ENCODE peak calls at places on chromosomes 13 and 19, in eight cellular contexts. Z is endodermal cell; O is AG08395; S is CD4-positive, alpha-beta T cell; D is ascending aorta; K is GM23338; J is natural killer cell treated with Interleukin-12 subunit alpha and Interleukin-12 subunit beta and Interleukin-15 and Interleukin-18, amount 100 ng/mL, for 72 hours; L is HAP-1. V is an unnamed sample.

GRCh38 chr13:110380359-110381028 is 73.4 kb downstream of the COL4A2 start:
- DNase-seq in Z (peak), O (no peak), S (no peak), D (no peak), K (no peak), J (no peak), L (no peak), V (peak)

GRCh38 chr13:101415358-101416174 is 742 bp downstream of the NALCN start:
- DNase-seq in Z (no peak), O (no peak), S (no peak), D (no peak), K (peak), J (no peak), L (no peak), V (no peak)

GRCh38 chr13:33690321-33690720 is 127.6 kb upstream of the RFC3 start:
- DNase-seq in Z (no peak), O (no peak), S (no peak), D (no peak), K (no peak), J (no peak), L (no peak), V (no peak)

GRCh38 chr13:48500652-48501197 is 32.2 kb downstream of the RCBTB2 start:
- DNase-seq in Z (no peak), O (peak), S (no peak), D (no peak), K (peak), J (no peak), L (no peak), V (peak)

GRCh38 chr19:7337380-7338194 is 11.2 kb upstream of the ARHGEF18 start:
- DNase-seq in Z (no peak), O (no peak), S (no peak), D (no peak), K (no peak), J (peak), L (no peak), V (no peak)

GRCh38 chr13:104534847-104535246 is 1468.6 kb upstream of the SLC10A2 start:
- DNase-seq in Z (peak), O (no peak), S (no peak), D (no peak), K (peak), J (no peak), L (no peak), V (no peak)

GRCh38 chr13:48892311-48892710 is 83.4 kb upstream of the FNDC3A start:
- DNase-seq in Z (no peak), O (peak), S (no peak), D (no peak), K (no peak), J (no peak), L (no peak), V (peak)

GRCh38 chr19:19562665-19563347 is 24.7 kb downstream of the CILP2 start:
- DNase-seq in Z (peak), O (no peak), S (peak), D (no peak), K (peak), J (no peak), L (no peak), V (no peak)

GRCh38 chr13:40801255-40802217 is 12.1 kb downstream of the SLC25A15 start:
- DNase-seq in Z (no peak), O (no peak), S (no peak), D (no peak), K (no peak), J (no peak), L (no peak), V (no peak)

GRCh38 chr19:46748325-46749109 is 2.3 kb upstream of the STRN4 start:
- DNase-seq in Z (peak), O (peak), S (peak), D (no peak), K (peak), J (peak), L (peak), V (peak)

GRCh38 chr13:75181906-75182305 is 300.1 kb downstream of the TBC1D4 start:
- DNase-seq in Z (no peak), O (peak), S (no peak), D (no peak), K (no peak), J (no peak), L (no peak), V (peak)

GRCh38 chr13:45691667-45692066 is 10.5 kb upstream of the CBY2 start:
- DNase-seq in Z (no peak), O (no peak), S (no peak), D (no peak), K (no peak), J (no peak), L (no peak), V (no peak)

GRCh38 chr19:18697680-18698079 is 14.2 kb downstream of the CRTC1 start:
- DNase-seq in Z (no peak), O (no peak), S (no peak), D (no peak), K (no peak), J (no peak), L (no peak), V (no peak)

GRCh38 chr13:113947321-113948033 is 26.4 kb downstream of the C13orf46 start:
- DNase-seq in Z (peak), O (peak), S (no peak), D (peak), K (peak), J (peak), L (no peak), V (peak)

GRCh38 chr19:51586103-51586728 is 15.1 kb downstream of the ZNF175 start:
- DNase-seq in Z (no peak), O (no peak), S (no peak), D (no peak), K (no peak), J (no peak), L (no peak), V (no peak)

GRCh38 chr13:76799696-76800095 is 86.5 kb downstream of the KCTD12 start:
- DNase-seq in Z (no peak), O (no peak), S (no peak), D (no peak), K (no peak), J (no peak), L (no peak), V (no peak)

GRCh38 chr19:46661735-46662592 is 982 bp upstream of the DACT3 start:
- DNase-seq in Z (peak), O (peak), S (peak), D (peak), K (peak), J (peak), L (peak), V (peak)

GRCh38 chr19:40363128-40363527 is 14.6 kb downstream of the PLD3 start:
- DNase-seq in Z (no peak), O (no peak), S (no peak), D (no peak), K (no peak), J (no peak), L (no peak), V (no peak)

GRCh38 chr19:20664917-20665781 is 3.8 kb upstream of the ZNF626 start:
- DNase-seq in Z (peak), O (peak), S (no peak), D (no peak), K (peak), J (no peak), L (no peak), V (peak)

GRCh38 chr13:51902776-51903175 is 41.0 kb downstream of the CCDC70 start:
- DNase-seq in Z (no peak), O (no peak), S (no peak), D (no peak), K (no peak), J (no peak), L (no peak), V (no peak)

GRCh38 chr13:32354040-32354439 is 38.7 kb downstream of the BRCA2 start:
- DNase-seq in Z (no peak), O (no peak), S (no peak), D (no peak), K (no peak), J (no peak), L (no peak), V (no peak)